ENCODE peak calls at places on chromosomes 12 and 14, in six cellular contexts. G, Z, D, O, U and S are unnamed samples.

GRCh38 chr14:50544911-50545310 is 12.5 kb upstream of the MAP4K5 start:
- DNase-seq in G (no peak), U (no peak), O (no peak), D (no peak), Z (no peak), S (no peak)

GRCh38 chr12:41556176-41556575 is 368.1 kb downstream of the PDZRN4 start:
- DNase-seq in D (no peak), G (no peak), O (no peak), U (no peak), Z (no peak), S (no peak)

GRCh38 chr12:30764251-30764650 is 9.5 kb upstream of the CAPRIN2 start:
- DNase-seq in Z (no peak), U (no peak), G (no peak), O (no peak), D (no peak), S (no peak)

GRCh38 chr12:112978163-112979081 is at the start of gene OAS2:
- DNase-seq in Z (peak; percentile 74), G (peak; percentile 4), D (peak; percentile 82), O (no peak), U (no peak), S (peak; percentile 93)

GRCh38 chr14:64918216-64918615 is 4.0 kb downstream of the CHURC1 start:
- DNase-seq in G (no peak), D (no peak), Z (no peak), U (no peak), O (no peak), S (no peak)

GRCh38 chr14:59900536-59900935 is 19.4 kb upstream of the LRRC9 start:
- DNase-seq in G (no peak), U (no peak), D (no peak), O (no peak), Z (no peak), S (no peak)

GRCh38 chr14:23436327-23437141 is 1.1 kb upstream of the MYH7 start:
- DNase-seq in Z (no peak), U (no peak), D (no peak), G (no peak), O (no peak), S (no peak)

GRCh38 chr12:98916106-98916505 is 271.0 kb downstream of the APAF1 start:
- DNase-seq in Z (no peak), O (no peak), U (no peak), D (no peak), G (peak; percentile 84), S (no peak)

GRCh38 chr14:30177776-30178175 is 250.1 kb upstream of the PRKD1 start:
- DNase-seq in Z (no peak), U (no peak), D (no peak), G (no peak), O (no peak), S (no peak)

GRCh38 chr12:93790472-93791152 is 113.4 kb downstream of the CRADD start:
- DNase-seq in D (no peak), Z (no peak), G (peak; percentile 72), U (no peak), O (no peak), S (no peak)

GRCh38 chr14:29576997-29577396 is 350.6 kb downstream of the PRKD1 start:
- DNase-seq in D (no peak), U (no peak), Z (no peak), O (no peak), G (no peak), S (no peak)

GRCh38 chr14:65658202-65658601 is 245.7 kb downstream of the FUT8 start:
- DNase-seq in D (no peak), O (no peak), Z (no peak), G (no peak), U (no peak), S (no peak)

GRCh38 chr12:49930515-49931288 is 19.8 kb upstream of the AQP2 start:
- DNase-seq in Z (no peak), U (no peak), D (no peak), G (no peak), O (no peak), S (no peak)

GRCh38 chr12:64814432-64814831 is 10.0 kb upstream of the TBC1D30 start:
- DNase-seq in D (no peak), G (peak; percentile 45), U (no peak), Z (no peak), O (no peak), S (no peak)

GRCh38 chr14:64720190-64720589 is 16.0 kb downstream of the PLEKHG3 start:
- DNase-seq in D (no peak), O (no peak), Z (peak; percentile 25), U (no peak), G (no peak), S (no peak)

GRCh38 chr14:68459480-68460136 is 333.3 kb downstream of the ZFP36L1 start:
- DNase-seq in G (no peak), Z (no peak), O (no peak), D (no peak), U (no peak), S (no peak)

GRCh38 chr14:85519661-85520305 is 10.2 kb upstream of the FLRT2 start:
- DNase-seq in U (no peak), Z (no peak), O (no peak), D (no peak), G (peak; percentile 68), S (no peak)

GRCh38 chr12:43540474-43540873 is 11.5 kb downstream of the ADAMTS20 start:
- DNase-seq in Z (no peak), U (no peak), D (no peak), O (no peak), G (no peak), S (no peak)

GRCh38 chr12:86917121-86917520 is 660.9 kb upstream of the MGAT4C start:
- DNase-seq in U (no peak), Z (no peak), D (no peak), G (no peak), O (no peak), S (no peak)

GRCh38 chr14:90409209-90409730 is 12.4 kb downstream of the CALM1 start:
- DNase-seq in Z (peak; percentile 81), O (no peak), G (peak; percentile 94), D (no peak), U (peak; percentile 72), S (no peak)

GRCh38 chr12:64840129-64840528 is 15.7 kb downstream of the TBC1D30 start:
- DNase-seq in G (no peak), U (no peak), O (no peak), Z (no peak), D (no peak), S (no peak)

GRCh38 chr12:119693006-119693405 is 25.1 kb downstream of the PRKAB1 start:
- DNase-seq in Z (peak; percentile 52), U (no peak), G (peak; percentile 80), D (no peak), O (no peak), S (no peak)

GRCh38 chr14:53967606-53968005 is 11.0 kb upstream of the BMP4 start:
- DNase-seq in Z (no peak), O (no peak), G (no peak), D (no peak), U (no peak), S (no peak)

GRCh38 chr14:34817768-34818167 is 57.4 kb downstream of the BAZ1A start:
- DNase-seq in U (no peak), O (no peak), Z (no peak), D (no peak), G (no peak), S (no peak)

GRCh38 chr12:93727195-93727811 is 50.1 kb downstream of the CRADD start:
- DNase-seq in Z (no peak), O (no peak), D (no peak), G (no peak), U (no peak), S (no peak)

GRCh38 chr14:74296037-74296467 is 6.7 kb downstream of the ABCD4 start:
- DNase-seq in U (no peak), D (no peak), Z (no peak), G (no peak), O (no peak), S (no peak)

GRCh38 chr12:96981053-96981452 is 74.0 kb downstream of the NEDD1 start:
- DNase-seq in D (no peak), U (no peak), O (no peak), G (peak; percentile 2), Z (no peak), S (no peak)

GRCh38 chr12:121713257-121714155 is 954 bp downstream of the TMEM120B start:
- DNase-seq in Z (peak; percentile 43), U (no peak), G (no peak), D (peak; percentile 2), O (peak; percentile 4), S (no peak)

GRCh38 chr14:105294142-105294597 is 6.6 kb downstream of the BRF1 start:
- DNase-seq in G (peak; percentile 23), U (no peak), O (peak; percentile 21), Z (peak; percentile 92), D (peak; percentile 54), S (no peak)

GRCh38 chr12:115267891-115268290 is 583.9 kb upstream of the TBX3 start:
- DNase-seq in U (no peak), Z (no peak), D (no peak), G (no peak), O (no peak), S (no peak)

GRCh38 chr14:100804558-100805309 is 21.2 kb upstream of the MEG3 start:
- DNase-seq in Z (peak; percentile 7), U (no peak), D (no peak), O (no peak), G (no peak), S (no peak)
- H3K4me3 ChIP-seq in Z (no peak overlapping the region), U (no peak overlapping the region), D (no peak overlapping the region), O (no peak overlapping the region), G (no peak overlapping the region), S (no peak overlapping the region)

DNA sequence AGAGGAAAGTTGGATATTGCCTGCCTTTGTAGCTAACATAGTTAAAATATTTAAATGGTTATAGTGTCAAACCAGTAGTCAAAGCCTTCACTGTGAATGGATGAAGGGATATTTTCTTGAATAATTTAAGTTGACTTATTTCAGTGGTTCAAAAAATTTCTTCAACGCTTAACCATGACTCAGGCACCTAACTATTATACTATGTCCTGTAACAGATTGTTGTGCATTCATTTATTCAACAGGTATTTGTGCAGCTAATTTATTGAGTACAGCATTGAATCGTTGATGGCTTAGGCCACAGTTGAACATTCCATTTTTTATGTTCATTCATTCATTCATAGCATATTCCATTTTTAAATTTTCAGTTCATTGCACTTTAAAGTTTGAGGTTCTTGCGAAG is 9.2 kb downstream of the HIF1A start:
- DNase-seq in D (no peak), U (no peak), Z (no peak), O (no peak), G (no peak), S (no peak)
- H3K4me3 ChIP-seq in D (no peak overlapping the region), U (no peak overlapping the region), Z (no peak overlapping the region), O (no peak overlapping the region), G (no peak overlapping the region), S (no peak overlapping the region)

GRCh38 chr12:110279561-110279960 is 1.5 kb upstream of the ATP2A2 start:
- DNase-seq in U (no peak), O (no peak), G (no peak), D (no peak), Z (no peak), S (no peak)
- H3K4me3 ChIP-seq in U (no peak overlapping the region), O (no peak overlapping the region), G (no peak overlapping the region), D (no peak overlapping the region), Z (no peak overlapping the region), S (no peak overlapping the region)

DNA sequence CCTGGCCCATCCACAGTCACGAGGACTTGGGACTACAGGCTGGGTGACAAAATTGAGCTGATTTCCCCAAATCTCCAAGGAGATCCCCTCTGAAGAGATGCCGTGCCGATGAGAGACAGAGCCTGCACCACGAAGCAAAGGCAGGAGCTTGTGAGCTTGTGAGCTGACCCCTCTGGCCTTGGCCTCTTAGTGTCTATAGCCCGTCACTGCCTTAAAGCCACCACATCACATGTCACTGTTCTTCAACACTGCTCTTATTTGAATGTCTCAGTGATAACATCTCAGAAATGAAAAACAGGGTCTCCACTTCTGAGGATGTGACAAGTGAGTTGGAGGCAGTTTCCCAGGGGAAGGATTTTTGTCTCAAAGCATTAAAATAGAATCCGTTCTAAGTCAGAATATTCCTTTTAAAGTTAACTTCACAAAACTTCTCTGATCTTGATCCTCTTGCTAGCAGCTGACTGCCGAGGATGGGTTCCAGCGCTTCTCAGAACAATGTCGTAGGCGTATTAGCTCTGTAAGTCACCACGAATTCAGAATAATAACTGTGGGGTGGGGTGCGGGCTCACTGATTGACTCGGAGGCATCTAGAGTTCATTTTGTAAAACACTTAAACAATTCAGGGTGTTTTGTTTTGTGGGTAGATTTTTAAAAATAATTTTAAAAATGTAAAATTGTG is 37.5 kb downstream of the CHST11 start:
- DNase-seq in G (no peak), D (peak; percentile 42), O (no peak), U (peak; percentile 28), Z (no peak), S (peak; percentile 27)
- H3K4me3 ChIP-seq in G (no peak overlapping the region), D (peak overlapping the region; percentile 32), O (no peak overlapping the region), U (peak overlapping the region; percentile 64), Z (no peak overlapping the region), S (peak overlapping the region; percentile 46)